ENCODE peak calls at places on chromosomes 13 and 19, in five cellular contexts. X, Z, D, K and R are unnamed samples.

GRCh38 chr19:11624064-11624463 is 26.8 kb downstream of the ZNF627 start:
- DNase-seq in D (no peak), X (no peak), K (peak; percentile 35), Z (no peak), R (no peak)

GRCh38 chr19:7831452-7831851 is 1.4 kb downstream of the EVI5L start:
- DNase-seq in Z (peak; percentile 24), D (no peak), X (no peak), K (peak; percentile 45), R (no peak)

GRCh38 chr13:36837354-36838092 is 18.5 kb downstream of the RFXAP start:
- DNase-seq in K (no peak), Z (no peak), X (no peak), D (no peak), R (no peak)

GRCh38 chr13:102726430-102726829 is 31.6 kb upstream of the METTL21C start:
- DNase-seq in D (no peak), Z (no peak), X (no peak), K (no peak), R (peak; percentile 47)

GRCh38 chr19:33781996-33782395 is 14.7 kb upstream of the KCTD15 start:
- DNase-seq in D (no peak), X (no peak), K (no peak), Z (no peak), R (no peak)

GRCh38 chr19:50461066-50461875 is 15.0 kb upstream of the EMC10 start:
- DNase-seq in K (peak; percentile 49), Z (peak; percentile 8), D (peak; percentile 93), X (peak; percentile 78), R (peak; percentile 76)

GRCh38 chr19:6713773-6714692 is 6.4 kb downstream of the C3 start:
- DNase-seq in Z (no peak), X (no peak), K (no peak), D (no peak), R (no peak)

GRCh38 chr13:44128522-44128921 is 245.1 kb upstream of the SERP2 start:
- DNase-seq in D (no peak), X (no peak), Z (no peak), K (no peak), R (no peak)

GRCh38 chr19:30968210-30968609 is 381.0 kb downstream of the TSHZ3 start:
- DNase-seq in K (no peak), D (no peak), X (no peak), Z (no peak), R (no peak)

GRCh38 chr13:79631260-79631659 is 150.3 kb downstream of the NDFIP2 start:
- DNase-seq in Z (no peak), X (no peak), K (peak; percentile 66), D (no peak), R (no peak)

GRCh38 chr19:12884926-12885748 is 1.9 kb downstream of the KLF1 start:
- DNase-seq in Z (peak; percentile 30), X (peak; percentile 95), K (no peak), D (peak; percentile 86), R (peak; percentile 96)

GRCh38 chr13:44373601-44374347 is at the start of gene SERP2:
- DNase-seq in D (peak; percentile 97), X (no peak), K (no peak), Z (peak; percentile 49), R (peak; percentile 29)